ENCODE peak calls at places on chromosomes 13 and 19, in four cellular contexts. Z is NCI-H2081, J is cardiac fibroblast, E is transverse colon. C is an unnamed sample.

GRCh38 chr13:21517576-21517975 is 58.5 kb upstream of the ZDHHC20 start:
- DNase-seq in E (no peak), Z (no peak), J (no peak), C (no peak)

GRCh38 chr19:51735759-51736449 is 12.1 kb upstream of the HAS1 start:
- DNase-seq in J (peak; percentile 92), Z (no peak), E (peak; percentile 41), C (no peak)

GRCh38 chr19:51368366-51369282 is at the start of gene CLDND2:
- DNase-seq in J (no peak), Z (no peak), E (no peak), C (no peak)

GRCh38 chr13:42804244-42804868 is 23.0 kb downstream of the FAM216B start:
- DNase-seq in E (no peak), Z (no peak), J (peak; percentile 19), C (no peak)

GRCh38 chr13:33262069-33262487 is 23.5 kb downstream of the STARD13 start:
- DNase-seq in J (no peak), E (peak; percentile 39), Z (no peak), C (peak; percentile 60)

GRCh38 chr19:47540748-47541147 is 25.9 kb upstream of the NAPA start:
- DNase-seq in E (no peak), J (peak; percentile 66), Z (no peak), C (no peak)

GRCh38 chr13:70613295-70613694 is 505.0 kb upstream of the KLHL1 start:
- DNase-seq in E (no peak), Z (no peak), J (no peak), C (no peak)

GRCh38 chr13:76692326-76692725 is 193.9 kb downstream of the KCTD12 start:
- DNase-seq in J (no peak), E (no peak), Z (no peak), C (no peak)

GRCh38 chr13:110683203-110683883 is 22.6 kb downstream of the CARS2 start:
- DNase-seq in E (no peak), J (peak; percentile 25), Z (no peak), C (peak; percentile 59)

GRCh38 chr19:42324655-42325307 is 654 bp upstream of the MEGF8 start:
- DNase-seq in J (no peak), Z (no peak), E (peak; percentile 22), C (no peak)

GRCh38 chr13:50612717-50613116 is 230.8 kb downstream of the DLEU7 start:
- DNase-seq in Z (no peak), E (no peak), J (no peak), C (no peak)

GRCh38 chr19:42360787-42361544 is 29.1 kb downstream of the CNFN start:
- DNase-seq in Z (no peak), J (no peak), E (no peak), C (no peak)

GRCh38 chr13:69565334-69565733 is 542.3 kb upstream of the ATXN8OS start:
- DNase-seq in E (peak; percentile 12), Z (peak; percentile 4), J (no peak), C (peak; percentile 0)

GRCh38 chr13:20856650-20857049 is 45.9 kb downstream of the XPO4 start:
- DNase-seq in E (no peak), Z (no peak), J (no peak), C (no peak)

GRCh38 chr19:16726916-16727315 is 7.3 kb downstream of the NWD1 start:
- DNase-seq in Z (no peak), J (no peak), E (no peak), C (no peak)

GRCh38 chr19:35868172-35868822 is at the start of gene APLP1:
- DNase-seq in E (peak; percentile 59), J (peak; percentile 47), Z (peak; percentile 59), C (peak; percentile 32)

C was measured in lung microvascular endothelial cell.